ENCODE peak calls at places on chromosomes 3 and 15, in four cellular contexts. K, T, V and U are unnamed samples.

GRCh38 chr3:48268381-48268935 is 27.6 kb downstream of the ZNF589 start:
- DNase-seq in K (no peak), T (peak), V (peak), U (no peak)

GRCh38 chr3:193897288-193897687 is 238.7 kb upstream of the HES1 start:
- DNase-seq in K (no peak), T (no peak), V (no peak), U (no peak)

GRCh38 chr3:56494679-56495322 is 26.5 kb upstream of the ERC2 start:
- DNase-seq in K (peak), T (peak), V (peak), U (peak)

GRCh38 chr3:126431103-126431534 is 36.4 kb downstream of the CFAP100 start:
- DNase-seq in K (no peak), T (no peak), V (no peak), U (no peak)

GRCh38 chr3:98259707-98260106 is 4.3 kb upstream of the OR5H6 start:
- DNase-seq in K (no peak), T (no peak), V (peak), U (no peak)

GRCh38 chr3:171810278-171811058 is at the start of gene PLD1:
- DNase-seq in K (peak), T (peak), V (peak), U (peak)

GRCh38 chr3:79030157-79030556 is 737.6 kb downstream of the ROBO1 start:
- DNase-seq in K (no peak), T (no peak), V (no peak), U (no peak)

GRCh38 chr3:128619146-128619890 is 31.3 kb downstream of the RPN1 start:
- DNase-seq in K (no peak), T (no peak), V (peak), U (peak)

GRCh38 chr15:44710236-44711088 is 661 bp downstream of the PATL2 start:
- DNase-seq in K (no peak), T (no peak), V (no peak), U (peak)

GRCh38 chr3:80285370-80285769 is 517.6 kb upstream of the ROBO1 start:
- DNase-seq in K (no peak), T (no peak), V (no peak), U (no peak)